ENCODE peak calls at places on chromosomes 13 and 19, in ten cellular contexts. One of them, this sample, is unnamed.

GRCh38 chr13:42807866-42808265 is 26.5 kb downstream of the FAM216B start:
- DNase-seq in T-cell: no peak
- DNase-seq in EL: peak; percentile 60
- DNase-seq in neuronal stem cell: no peak
- DNase-seq in NCI-H345: no peak
- DNase-seq in stimulated activated CD4-positive, alpha-beta T cell treated with anti-CD3 and anti-CD28 coated beads, Interleukin-4, amount 100 ng/mL, for 24 hours: no peak
- DNase-seq in mucosa of descending colon: no peak
- DNase-seq in CD4-positive, alpha-beta T cell: no peak
- DNase-seq in dermis blood vessel endothelial cell: no peak
- DNase-seq in hepatic stellate cell: no peak
- DNase-seq in this sample: no peak

GRCh38 chr13:80048030-80048429 is 292.9 kb downstream of the SPRY2 start:
- DNase-seq in mucosa of descending colon: no peak
- DNase-seq in CD4-positive, alpha-beta T cell: no peak
- DNase-seq in neuronal stem cell: no peak
- DNase-seq in dermis blood vessel endothelial cell: no peak
- DNase-seq in NCI-H345: no peak
- DNase-seq in stimulated activated CD4-positive, alpha-beta T cell treated with anti-CD3 and anti-CD28 coated beads, Interleukin-4, amount 100 ng/mL, for 24 hours: no peak
- DNase-seq in hepatic stellate cell: no peak
- DNase-seq in EL: no peak
- DNase-seq in T-cell: no peak
- DNase-seq in this sample: no peak

GRCh38 chr13:111281751-111282311 is 38.6 kb upstream of the TEX29 start:
- DNase-seq in mucosa of descending colon: no peak
- DNase-seq in CD4-positive, alpha-beta T cell: no peak
- DNase-seq in hepatic stellate cell: peak; percentile 63
- DNase-seq in T-cell: no peak
- DNase-seq in dermis blood vessel endothelial cell: peak; percentile 25
- DNase-seq in NCI-H345: no peak
- DNase-seq in EL: peak; percentile 21
- DNase-seq in neuronal stem cell: no peak
- DNase-seq in stimulated activated CD4-positive, alpha-beta T cell treated with anti-CD3 and anti-CD28 coated beads, Interleukin-4, amount 100 ng/mL, for 24 hours: no peak
- DNase-seq in this sample: peak; percentile 26

GRCh38 chr19:16417660-16418596 is 53.8 kb downstream of the EPS15L1 start:
- DNase-seq in stimulated activated CD4-positive, alpha-beta T cell treated with anti-CD3 and anti-CD28 coated beads, Interleukin-4, amount 100 ng/mL, for 24 hours: peak; percentile 66
- DNase-seq in T-cell: peak; percentile 45
- DNase-seq in CD4-positive, alpha-beta T cell: peak; percentile 62
- DNase-seq in NCI-H345: peak; percentile 28
- DNase-seq in mucosa of descending colon: peak; percentile 66
- DNase-seq in dermis blood vessel endothelial cell: peak; percentile 81
- DNase-seq in hepatic stellate cell: peak; percentile 88
- DNase-seq in neuronal stem cell: peak; percentile 37
- DNase-seq in EL: peak; percentile 55
- DNase-seq in this sample: no peak

GRCh38 chr13:35157143-35157755 is 215.2 kb downstream of the NBEA start:
- DNase-seq in T-cell: no peak
- DNase-seq in NCI-H345: peak; percentile 57
- DNase-seq in dermis blood vessel endothelial cell: peak; percentile 78
- DNase-seq in CD4-positive, alpha-beta T cell: no peak
- DNase-seq in stimulated activated CD4-positive, alpha-beta T cell treated with anti-CD3 and anti-CD28 coated beads, Interleukin-4, amount 100 ng/mL, for 24 hours: peak; percentile 15
- DNase-seq in neuronal stem cell: peak; percentile 50
- DNase-seq in EL: peak; percentile 55
- DNase-seq in mucosa of descending colon: peak; percentile 73
- DNase-seq in hepatic stellate cell: peak; percentile 2
- DNase-seq in this sample: peak; percentile 63

GRCh38 chr19:1746401-1747284 is 6.7 kb upstream of the ONECUT3 start:
- DNase-seq in stimulated activated CD4-positive, alpha-beta T cell treated with anti-CD3 and anti-CD28 coated beads, Interleukin-4, amount 100 ng/mL, for 24 hours: no peak
- DNase-seq in hepatic stellate cell: peak; percentile 80
- DNase-seq in T-cell: no peak
- DNase-seq in neuronal stem cell: no peak
- DNase-seq in CD4-positive, alpha-beta T cell: no peak
- DNase-seq in dermis blood vessel endothelial cell: no peak
- DNase-seq in EL: peak; percentile 48
- DNase-seq in mucosa of descending colon: no peak
- DNase-seq in NCI-H345: no peak
- DNase-seq in this sample: no peak

GRCh38 chr19:3275068-3275582 is 50.7 kb downstream of the CELF5 start:
- DNase-seq in dermis blood vessel endothelial cell: peak; percentile 32
- DNase-seq in neuronal stem cell: peak; percentile 69
- DNase-seq in T-cell: no peak
- DNase-seq in NCI-H345: peak; percentile 57
- DNase-seq in EL: no peak
- DNase-seq in stimulated activated CD4-positive, alpha-beta T cell treated with anti-CD3 and anti-CD28 coated beads, Interleukin-4, amount 100 ng/mL, for 24 hours: peak; percentile 58
- DNase-seq in CD4-positive, alpha-beta T cell: no peak
- DNase-seq in hepatic stellate cell: no peak
- DNase-seq in mucosa of descending colon: no peak
- DNase-seq in this sample: peak; percentile 65

GRCh38 chr19:887072-887471 is 5.9 kb downstream of the MED16 start:
- DNase-seq in stimulated activated CD4-positive, alpha-beta T cell treated with anti-CD3 and anti-CD28 coated beads, Interleukin-4, amount 100 ng/mL, for 24 hours: no peak
- DNase-seq in EL: peak; percentile 74
- DNase-seq in NCI-H345: no peak
- DNase-seq in CD4-positive, alpha-beta T cell: no peak
- DNase-seq in mucosa of descending colon: no peak
- DNase-seq in dermis blood vessel endothelial cell: peak; percentile 42
- DNase-seq in neuronal stem cell: no peak
- DNase-seq in hepatic stellate cell: no peak
- DNase-seq in T-cell: no peak
- DNase-seq in this sample: no peak

GRCh38 chr13:95153647-95154405 is 147.4 kb downstream of the ABCC4 start:
- DNase-seq in CD4-positive, alpha-beta T cell: no peak
- DNase-seq in T-cell: no peak
- DNase-seq in hepatic stellate cell: no peak
- DNase-seq in NCI-H345: peak; percentile 45
- DNase-seq in dermis blood vessel endothelial cell: peak; percentile 75
- DNase-seq in mucosa of descending colon: no peak
- DNase-seq in stimulated activated CD4-positive, alpha-beta T cell treated with anti-CD3 and anti-CD28 coated beads, Interleukin-4, amount 100 ng/mL, for 24 hours: no peak
- DNase-seq in EL: no peak
- DNase-seq in neuronal stem cell: no peak
- DNase-seq in this sample: no peak

GRCh38 chr19:3338541-3339181 is 27.7 kb upstream of the NFIC start:
- DNase-seq in T-cell: peak; percentile 66
- DNase-seq in NCI-H345: peak; percentile 48
- DNase-seq in EL: no peak
- DNase-seq in dermis blood vessel endothelial cell: no peak
- DNase-seq in hepatic stellate cell: peak; percentile 32
- DNase-seq in CD4-positive, alpha-beta T cell: peak; percentile 67
- DNase-seq in neuronal stem cell: no peak
- DNase-seq in mucosa of descending colon: peak; percentile 86
- DNase-seq in stimulated activated CD4-positive, alpha-beta T cell treated with anti-CD3 and anti-CD28 coated beads, Interleukin-4, amount 100 ng/mL, for 24 hours: peak; percentile 35
- DNase-seq in this sample: no peak

GRCh38 chr19:39568604-39569003 is 28.6 kb upstream of the EID2 start:
- DNase-seq in mucosa of descending colon: no peak
- DNase-seq in hepatic stellate cell: peak; percentile 4
- DNase-seq in stimulated activated CD4-positive, alpha-beta T cell treated with anti-CD3 and anti-CD28 coated beads, Interleukin-4, amount 100 ng/mL, for 24 hours: no peak
- DNase-seq in T-cell: no peak
- DNase-seq in neuronal stem cell: no peak
- DNase-seq in NCI-H345: no peak
- DNase-seq in CD4-positive, alpha-beta T cell: no peak
- DNase-seq in dermis blood vessel endothelial cell: no peak
- DNase-seq in EL: peak; percentile 53
- DNase-seq in this sample: no peak

GRCh38 chr13:98203641-98204326 is 26.7 kb upstream of the RNF113B start:
- DNase-seq in EL: peak; percentile 80
- DNase-seq in mucosa of descending colon: no peak
- DNase-seq in NCI-H345: no peak
- DNase-seq in neuronal stem cell: no peak
- DNase-seq in CD4-positive, alpha-beta T cell: no peak
- DNase-seq in T-cell: no peak
- DNase-seq in hepatic stellate cell: no peak
- DNase-seq in stimulated activated CD4-positive, alpha-beta T cell treated with anti-CD3 and anti-CD28 coated beads, Interleukin-4, amount 100 ng/mL, for 24 hours: no peak
- DNase-seq in dermis blood vessel endothelial cell: no peak
- DNase-seq in this sample: no peak

GRCh38 chr13:110641055-110642015 is 26.0 kb downstream of the NAXD start:
- DNase-seq in EL: no peak
- DNase-seq in stimulated activated CD4-positive, alpha-beta T cell treated with anti-CD3 and anti-CD28 coated beads, Interleukin-4, amount 100 ng/mL, for 24 hours: no peak
- DNase-seq in CD4-positive, alpha-beta T cell: no peak
- DNase-seq in mucosa of descending colon: no peak
- DNase-seq in dermis blood vessel endothelial cell: no peak
- DNase-seq in neuronal stem cell: no peak
- DNase-seq in NCI-H345: peak; percentile 82
- DNase-seq in hepatic stellate cell: no peak
- DNase-seq in T-cell: no peak
- DNase-seq in this sample: no peak

GRCh38 chr13:111145506-111145905 is 30.4 kb downstream of the ARHGEF7 start:
- DNase-seq in EL: no peak
- DNase-seq in stimulated activated CD4-positive, alpha-beta T cell treated with anti-CD3 and anti-CD28 coated beads, Interleukin-4, amount 100 ng/mL, for 24 hours: no peak
- DNase-seq in NCI-H345: no peak
- DNase-seq in hepatic stellate cell: no peak
- DNase-seq in CD4-positive, alpha-beta T cell: no peak
- DNase-seq in dermis blood vessel endothelial cell: no peak
- DNase-seq in T-cell: no peak
- DNase-seq in mucosa of descending colon: no peak
- DNase-seq in neuronal stem cell: no peak
- DNase-seq in this sample: no peak

GRCh38 chr13:78194904-78195639 is 276.4 kb upstream of the EDNRB start:
- DNase-seq in dermis blood vessel endothelial cell: no peak
- DNase-seq in mucosa of descending colon: no peak
- DNase-seq in EL: peak; percentile 68
- DNase-seq in CD4-positive, alpha-beta T cell: no peak
- DNase-seq in neuronal stem cell: peak; percentile 26
- DNase-seq in T-cell: no peak
- DNase-seq in NCI-H345: no peak
- DNase-seq in stimulated activated CD4-positive, alpha-beta T cell treated with anti-CD3 and anti-CD28 coated beads, Interleukin-4, amount 100 ng/mL, for 24 hours: no peak
- DNase-seq in hepatic stellate cell: peak; percentile 16
- DNase-seq in this sample: no peak

GRCh38 chr19:23283925-23284324 is 33.7 kb upstream of the ZNF724 start:
- DNase-seq in CD4-positive, alpha-beta T cell: peak; percentile 56
- DNase-seq in dermis blood vessel endothelial cell: peak; percentile 49
- DNase-seq in T-cell: peak; percentile 41
- DNase-seq in hepatic stellate cell: peak; percentile 28
- DNase-seq in stimulated activated CD4-positive, alpha-beta T cell treated with anti-CD3 and anti-CD28 coated beads, Interleukin-4, amount 100 ng/mL, for 24 hours: peak; percentile 66
- DNase-seq in EL: peak; percentile 53
- DNase-seq in NCI-H345: no peak
- DNase-seq in mucosa of descending colon: peak; percentile 80
- DNase-seq in neuronal stem cell: no peak
- DNase-seq in this sample: no peak

GRCh38 chr19:1027953-1028902 is 1.8 kb downstream of the CNN2 start:
- DNase-seq in EL: peak; percentile 98
- DNase-seq in NCI-H345: peak; percentile 46
- DNase-seq in mucosa of descending colon: peak; percentile 79
- DNase-seq in hepatic stellate cell: peak; percentile 98
- DNase-seq in neuronal stem cell: peak; percentile 79
- DNase-seq in CD4-positive, alpha-beta T cell: peak; percentile 70
- DNase-seq in stimulated activated CD4-positive, alpha-beta T cell treated with anti-CD3 and anti-CD28 coated beads, Interleukin-4, amount 100 ng/mL, for 24 hours: peak; percentile 43
- DNase-seq in T-cell: peak; percentile 54
- DNase-seq in dermis blood vessel endothelial cell: peak; percentile 73
- DNase-seq in this sample: no peak

GRCh38 chr19:491146-491741 is 5.0 kb upstream of the MADCAM1 start:
- DNase-seq in stimulated activated CD4-positive, alpha-beta T cell treated with anti-CD3 and anti-CD28 coated beads, Interleukin-4, amount 100 ng/mL, for 24 hours: no peak
- DNase-seq in dermis blood vessel endothelial cell: peak; percentile 46
- DNase-seq in CD4-positive, alpha-beta T cell: no peak
- DNase-seq in T-cell: no peak
- DNase-seq in NCI-H345: no peak
- DNase-seq in EL: no peak
- DNase-seq in mucosa of descending colon: no peak
- DNase-seq in neuronal stem cell: no peak
- DNase-seq in hepatic stellate cell: no peak
- DNase-seq in this sample: no peak

GRCh38 chr19:1880611-1881392 is 4.5 kb downstream of the ABHD17A start:
- DNase-seq in CD4-positive, alpha-beta T cell: no peak
- DNase-seq in T-cell: no peak
- DNase-seq in mucosa of descending colon: no peak
- DNase-seq in hepatic stellate cell: no peak
- DNase-seq in stimulated activated CD4-positive, alpha-beta T cell treated with anti-CD3 and anti-CD28 coated beads, Interleukin-4, amount 100 ng/mL, for 24 hours: no peak
- DNase-seq in dermis blood vessel endothelial cell: no peak
- DNase-seq in NCI-H345: no peak
- DNase-seq in EL: no peak
- DNase-seq in neuronal stem cell: no peak
- DNase-seq in this sample: no peak

GRCh38 chr19:43462383-43462782 is 3.0 kb downstream of the LYPD3 start:
- DNase-seq in hepatic stellate cell: no peak
- DNase-seq in dermis blood vessel endothelial cell: no peak
- DNase-seq in EL: no peak
- DNase-seq in T-cell: no peak
- DNase-seq in NCI-H345: no peak
- DNase-seq in CD4-positive, alpha-beta T cell: no peak
- DNase-seq in mucosa of descending colon: no peak
- DNase-seq in neuronal stem cell: no peak
- DNase-seq in stimulated activated CD4-positive, alpha-beta T cell treated with anti-CD3 and anti-CD28 coated beads, Interleukin-4, amount 100 ng/mL, for 24 hours: no peak
- DNase-seq in this sample: no peak

GRCh38 chr13:80274643-80275042 is 66.3 kb downstream of the SPRY2 start:
- DNase-seq in stimulated activated CD4-positive, alpha-beta T cell treated with anti-CD3 and anti-CD28 coated beads, Interleukin-4, amount 100 ng/mL, for 24 hours: no peak
- DNase-seq in mucosa of descending colon: no peak
- DNase-seq in EL: peak; percentile 27
- DNase-seq in neuronal stem cell: no peak
- DNase-seq in CD4-positive, alpha-beta T cell: no peak
- DNase-seq in dermis blood vessel endothelial cell: peak; percentile 28
- DNase-seq in T-cell: no peak
- DNase-seq in NCI-H345: no peak
- DNase-seq in hepatic stellate cell: no peak
- DNase-seq in this sample: no peak

GRCh38 chr19:29396925-29397324 is 128.9 kb upstream of the VSTM2B start:
- DNase-seq in T-cell: no peak
- DNase-seq in NCI-H345: no peak
- DNase-seq in neuronal stem cell: no peak
- DNase-seq in CD4-positive, alpha-beta T cell: no peak
- DNase-seq in EL: no peak
- DNase-seq in hepatic stellate cell: no peak
- DNase-seq in mucosa of descending colon: no peak
- DNase-seq in stimulated activated CD4-positive, alpha-beta T cell treated with anti-CD3 and anti-CD28 coated beads, Interleukin-4, amount 100 ng/mL, for 24 hours: no peak
- DNase-seq in dermis blood vessel endothelial cell: no peak
- DNase-seq in this sample: no peak

GRCh38 chr19:32396046-32396652 is 9.4 kb upstream of the DPY19L3 start:
- DNase-seq in dermis blood vessel endothelial cell: no peak
- DNase-seq in T-cell: no peak
- DNase-seq in EL: no peak
- DNase-seq in stimulated activated CD4-positive, alpha-beta T cell treated with anti-CD3 and anti-CD28 coated beads, Interleukin-4, amount 100 ng/mL, for 24 hours: no peak
- DNase-seq in CD4-positive, alpha-beta T cell: no peak
- DNase-seq in NCI-H345: no peak
- DNase-seq in neuronal stem cell: no peak
- DNase-seq in hepatic stellate cell: no peak
- DNase-seq in mucosa of descending colon: no peak
- DNase-seq in this sample: peak; percentile 65

GRCh38 chr13:39484506-39485313 is 118.3 kb downstream of the LHFPL6 start:
- DNase-seq in mucosa of descending colon: no peak
- DNase-seq in stimulated activated CD4-positive, alpha-beta T cell treated with anti-CD3 and anti-CD28 coated beads, Interleukin-4, amount 100 ng/mL, for 24 hours: no peak
- DNase-seq in dermis blood vessel endothelial cell: peak; percentile 10
- DNase-seq in T-cell: no peak
- DNase-seq in NCI-H345: no peak
- DNase-seq in EL: peak; percentile 62
- DNase-seq in neuronal stem cell: no peak
- DNase-seq in CD4-positive, alpha-beta T cell: no peak
- DNase-seq in hepatic stellate cell: peak; percentile 15
- DNase-seq in this sample: peak; percentile 35

GRCh38 chr19:29843180-29844051 is 31.6 kb downstream of the CCNE1 start:
- DNase-seq in stimulated activated CD4-positive, alpha-beta T cell treated with anti-CD3 and anti-CD28 coated beads, Interleukin-4, amount 100 ng/mL, for 24 hours: no peak
- DNase-seq in CD4-positive, alpha-beta T cell: no peak
- DNase-seq in neuronal stem cell: peak; percentile 17
- DNase-seq in dermis blood vessel endothelial cell: peak; percentile 15
- DNase-seq in T-cell: peak; percentile 8
- DNase-seq in NCI-H345: no peak
- DNase-seq in EL: no peak
- DNase-seq in mucosa of descending colon: peak; percentile 40
- DNase-seq in hepatic stellate cell: peak; percentile 21
- DNase-seq in this sample: no peak

GRCh38 chr19:12947702-12948596 is 2.3 kb downstream of the RAD23A start:
- DNase-seq in mucosa of descending colon: no peak
- DNase-seq in neuronal stem cell: no peak
- DNase-seq in stimulated activated CD4-positive, alpha-beta T cell treated with anti-CD3 and anti-CD28 coated beads, Interleukin-4, amount 100 ng/mL, for 24 hours: no peak
- DNase-seq in EL: no peak
- DNase-seq in NCI-H345: no peak
- DNase-seq in dermis blood vessel endothelial cell: no peak
- DNase-seq in CD4-positive, alpha-beta T cell: no peak
- DNase-seq in T-cell: no peak
- DNase-seq in hepatic stellate cell: no peak
- DNase-seq in this sample: no peak

GRCh38 chr13:110759710-110760109 is 46.2 kb downstream of the ING1 start:
- DNase-seq in CD4-positive, alpha-beta T cell: no peak
- DNase-seq in hepatic stellate cell: peak; percentile 14
- DNase-seq in mucosa of descending colon: no peak
- DNase-seq in stimulated activated CD4-positive, alpha-beta T cell treated with anti-CD3 and anti-CD28 coated beads, Interleukin-4, amount 100 ng/mL, for 24 hours: no peak
- DNase-seq in dermis blood vessel endothelial cell: no peak
- DNase-seq in EL: peak; percentile 48
- DNase-seq in NCI-H345: no peak
- DNase-seq in neuronal stem cell: no peak
- DNase-seq in T-cell: no peak
- DNase-seq in this sample: no peak

GRCh38 chr19:47176627-47177090 is 46.0 kb downstream of the SAE1 start:
- DNase-seq in dermis blood vessel endothelial cell: peak; percentile 98
- DNase-seq in CD4-positive, alpha-beta T cell: no peak
- DNase-seq in EL: peak; percentile 71
- DNase-seq in T-cell: peak; percentile 17
- DNase-seq in stimulated activated CD4-positive, alpha-beta T cell treated with anti-CD3 and anti-CD28 coated beads, Interleukin-4, amount 100 ng/mL, for 24 hours: peak; percentile 53
- DNase-seq in mucosa of descending colon: no peak
- DNase-seq in NCI-H345: no peak
- DNase-seq in hepatic stellate cell: peak; percentile 53
- DNase-seq in neuronal stem cell: no peak
- DNase-seq in this sample: no peak